ENCODE peak calls at places on chromosomes 5 and 9, in seven cellular contexts. One of them, this sample, is unnamed.

GRCh38 chr5:58974601-58975000 is 391.7 kb downstream of the RAB3C start:
- DNase-seq in kidney: no peak
- DNase-seq in fibroblast of lung: no peak
- DNase-seq in MM.1S: no peak
- DNase-seq in GM12878: no peak
- DNase-seq in PC-3: no peak
- DNase-seq in HCT116: no peak
- DNase-seq in this sample: no peak

GRCh38 chr5:177426566-177427210 is at the start of gene GRK6:
- DNase-seq in kidney: peak
- DNase-seq in fibroblast of lung: no peak
- DNase-seq in MM.1S: peak
- DNase-seq in GM12878: no peak
- DNase-seq in PC-3: peak
- DNase-seq in HCT116: no peak
- DNase-seq in this sample: peak

GRCh38 chr9:80867731-80868130 is 821.6 kb downstream of the TLE1 start:
- DNase-seq in kidney: no peak
- DNase-seq in fibroblast of lung: peak
- DNase-seq in MM.1S: no peak
- DNase-seq in GM12878: no peak
- DNase-seq in PC-3: peak
- DNase-seq in HCT116: no peak
- DNase-seq in this sample: no peak

GRCh38 chr9:69044226-69045219 is 9.0 kb downstream of the FXN start:
- DNase-seq in kidney: no peak
- DNase-seq in fibroblast of lung: peak
- DNase-seq in MM.1S: peak
- DNase-seq in GM12878: no peak
- DNase-seq in PC-3: peak
- DNase-seq in HCT116: no peak
- DNase-seq in this sample: peak

GRCh38 chr9:120919639-120920494 is 6.7 kb downstream of the TRAF1 start:
- DNase-seq in kidney: no peak
- DNase-seq in fibroblast of lung: no peak
- DNase-seq in MM.1S: no peak
- DNase-seq in GM12878: no peak
- DNase-seq in PC-3: no peak
- DNase-seq in HCT116: no peak
- DNase-seq in this sample: no peak

GRCh38 chr9:33430942-33431341 is 16.5 kb downstream of the AQP3 start:
- DNase-seq in kidney: no peak
- DNase-seq in fibroblast of lung: peak
- DNase-seq in MM.1S: no peak
- DNase-seq in GM12878: no peak
- DNase-seq in PC-3: no peak
- DNase-seq in HCT116: no peak
- DNase-seq in this sample: no peak

GRCh38 chr5:57937025-57937424 is 454.4 kb upstream of the ACTBL2 start:
- DNase-seq in kidney: no peak
- DNase-seq in fibroblast of lung: peak
- DNase-seq in MM.1S: no peak
- DNase-seq in GM12878: no peak
- DNase-seq in PC-3: no peak
- DNase-seq in HCT116: no peak
- DNase-seq in this sample: no peak

GRCh38 chr5:118933703-118934102 is 54.6 kb downstream of the DTWD2 start:
- DNase-seq in kidney: no peak
- DNase-seq in fibroblast of lung: no peak
- DNase-seq in MM.1S: no peak
- DNase-seq in GM12878: no peak
- DNase-seq in PC-3: no peak
- DNase-seq in HCT116: no peak
- DNase-seq in this sample: no peak

GRCh38 chr9:114224247-114224610 is 68.9 kb downstream of the COL27A1 start:
- DNase-seq in kidney: no peak
- DNase-seq in fibroblast of lung: peak
- DNase-seq in MM.1S: no peak
- DNase-seq in GM12878: no peak
- DNase-seq in PC-3: peak
- DNase-seq in HCT116: no peak
- DNase-seq in this sample: peak

GRCh38 chr5:40559306-40559705 is 120.4 kb upstream of the PTGER4 start:
- DNase-seq in kidney: no peak
- DNase-seq in fibroblast of lung: peak
- DNase-seq in MM.1S: no peak
- DNase-seq in GM12878: no peak
- DNase-seq in PC-3: no peak
- DNase-seq in HCT116: no peak
- DNase-seq in this sample: no peak

GRCh38 chr5:119187776-119188529 is 117.1 kb downstream of the DMXL1 start:
- DNase-seq in kidney: no peak
- DNase-seq in fibroblast of lung: no peak
- DNase-seq in MM.1S: peak
- DNase-seq in GM12878: no peak
- DNase-seq in PC-3: no peak
- DNase-seq in HCT116: no peak
- DNase-seq in this sample: no peak

GRCh38 chr5:66252849-66253248 is 108.7 kb downstream of the SREK1 start:
- DNase-seq in kidney: no peak
- DNase-seq in fibroblast of lung: no peak
- DNase-seq in MM.1S: no peak
- DNase-seq in GM12878: no peak
- DNase-seq in PC-3: no peak
- DNase-seq in HCT116: no peak
- DNase-seq in this sample: no peak

GRCh38 chr5:58787982-58788381 is 205.1 kb downstream of the RAB3C start:
- DNase-seq in kidney: no peak
- DNase-seq in fibroblast of lung: no peak
- DNase-seq in MM.1S: no peak
- DNase-seq in GM12878: no peak
- DNase-seq in PC-3: no peak
- DNase-seq in HCT116: no peak
- DNase-seq in this sample: no peak

GRCh38 chr5:160260881-160261815 is 31.8 kb downstream of the FABP6 start:
- DNase-seq in kidney: peak
- DNase-seq in fibroblast of lung: peak
- DNase-seq in MM.1S: no peak
- DNase-seq in GM12878: no peak
- DNase-seq in PC-3: peak
- DNase-seq in HCT116: no peak
- DNase-seq in this sample: peak

GRCh38 chr5:150665044-150665443 is 4.0 kb downstream of the MYOZ3 start:
- DNase-seq in kidney: no peak
- DNase-seq in fibroblast of lung: no peak
- DNase-seq in MM.1S: no peak
- DNase-seq in GM12878: no peak
- DNase-seq in PC-3: no peak
- DNase-seq in HCT116: no peak
- DNase-seq in this sample: no peak

GRCh38 chr5:143749581-143750204 is 62.3 kb upstream of the HMHB1 start:
- DNase-seq in kidney: no peak
- DNase-seq in fibroblast of lung: no peak
- DNase-seq in MM.1S: no peak
- DNase-seq in GM12878: no peak
- DNase-seq in PC-3: no peak
- DNase-seq in HCT116: no peak
- DNase-seq in this sample: no peak

GRCh38 chr5:135714126-135714894 is 120.2 kb upstream of the SLC25A48 start:
- DNase-seq in kidney: no peak
- DNase-seq in fibroblast of lung: peak
- DNase-seq in MM.1S: no peak
- DNase-seq in GM12878: no peak
- DNase-seq in PC-3: no peak
- DNase-seq in HCT116: no peak
- DNase-seq in this sample: no peak
- H3K9ac ChIP-seq in kidney: no peak
- H3K9ac ChIP-seq in fibroblast of lung: no peak
- H3K9ac ChIP-seq in MM.1S: no peak
- H3K9ac ChIP-seq in GM12878: no peak
- H3K9ac ChIP-seq in PC-3: no peak
- H3K9ac ChIP-seq in HCT116: no peak
- H3K9ac ChIP-seq in this sample: no peak

DNA sequence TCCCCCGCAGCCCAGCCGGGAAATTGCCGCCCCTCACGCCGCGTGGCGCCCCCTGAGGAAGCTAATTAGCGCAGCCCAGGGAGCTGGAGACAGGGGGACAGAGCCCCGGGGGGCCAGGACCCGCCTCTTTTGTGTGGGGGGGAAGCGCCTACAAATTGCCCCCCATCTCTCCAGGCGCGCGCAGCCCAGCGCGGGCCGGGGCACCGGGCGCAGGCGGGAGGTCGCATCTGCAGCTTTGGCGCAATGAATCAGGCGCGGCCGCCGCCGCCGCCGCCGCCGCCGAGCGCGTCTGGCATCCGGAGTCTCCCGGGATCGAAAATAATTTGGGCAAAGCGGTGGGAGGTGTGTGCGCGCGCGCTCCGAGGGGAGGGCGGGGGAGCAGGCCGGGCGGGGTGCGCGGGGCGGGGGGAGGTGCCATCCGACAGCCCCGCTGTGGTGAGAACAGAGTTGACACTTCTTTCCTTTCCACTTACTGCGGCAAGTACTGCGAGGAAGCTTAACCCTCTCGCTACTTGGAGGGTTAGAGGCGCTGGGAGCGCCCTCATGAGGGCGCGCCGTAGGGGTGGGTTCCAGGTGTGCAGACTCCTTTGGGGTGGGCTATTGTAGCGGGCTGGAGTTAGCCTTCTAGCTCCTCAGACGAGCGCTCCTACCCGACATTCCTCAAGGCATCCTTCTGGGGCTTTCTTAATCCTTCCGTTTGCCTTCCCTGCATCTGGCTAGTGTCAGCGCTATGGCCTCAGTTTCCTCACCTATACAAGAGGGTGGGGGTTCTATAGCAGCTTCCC is 63.1 kb downstream of the CXXC5 start:
- DNase-seq in kidney: no peak
- DNase-seq in fibroblast of lung: peak
- DNase-seq in MM.1S: peak
- DNase-seq in GM12878: no peak
- DNase-seq in PC-3: peak
- DNase-seq in HCT116: no peak
- DNase-seq in this sample: peak
- H3K9ac ChIP-seq in kidney: peak
- H3K9ac ChIP-seq in fibroblast of lung: peak
- H3K9ac ChIP-seq in MM.1S: peak
- H3K9ac ChIP-seq in GM12878: no peak
- H3K9ac ChIP-seq in PC-3: peak
- H3K9ac ChIP-seq in HCT116: peak
- H3K9ac ChIP-seq in this sample: peak

GRCh38 chr9:78031826-78032598 is 401 bp upstream of the GNAQ start:
- DNase-seq in kidney: peak
- DNase-seq in fibroblast of lung: peak
- DNase-seq in MM.1S: peak
- DNase-seq in GM12878: no peak
- DNase-seq in PC-3: peak
- DNase-seq in HCT116: peak
- DNase-seq in this sample: peak
- H3K9ac ChIP-seq in kidney: peak
- H3K9ac ChIP-seq in fibroblast of lung: peak
- H3K9ac ChIP-seq in MM.1S: peak
- H3K9ac ChIP-seq in GM12878: no peak
- H3K9ac ChIP-seq in PC-3: peak
- H3K9ac ChIP-seq in HCT116: peak
- H3K9ac ChIP-seq in this sample: peak

GRCh38 chr5:9015937-9016270 is 530.0 kb downstream of the SEMA5A start:
- DNase-seq in kidney: no peak
- DNase-seq in fibroblast of lung: no peak
- DNase-seq in MM.1S: no peak
- DNase-seq in GM12878: no peak
- DNase-seq in PC-3: no peak
- DNase-seq in HCT116: no peak
- DNase-seq in this sample: no peak
- H3K9ac ChIP-seq in kidney: no peak
- H3K9ac ChIP-seq in fibroblast of lung: no peak
- H3K9ac ChIP-seq in MM.1S: no peak
- H3K9ac ChIP-seq in GM12878: no peak
- H3K9ac ChIP-seq in PC-3: no peak
- H3K9ac ChIP-seq in HCT116: no peak
- H3K9ac ChIP-seq in this sample: no peak

GRCh38 chr9:131021785-131022184 is 12.8 kb downstream of the LAMC3 start:
- DNase-seq in kidney: no peak
- DNase-seq in fibroblast of lung: no peak
- DNase-seq in MM.1S: no peak
- DNase-seq in GM12878: no peak
- DNase-seq in PC-3: no peak
- DNase-seq in HCT116: no peak
- DNase-seq in this sample: peak

GRCh38 chr9:131020862-131021261 is 11.9 kb downstream of the LAMC3 start:
- DNase-seq in kidney: no peak
- DNase-seq in fibroblast of lung: no peak
- DNase-seq in MM.1S: no peak
- DNase-seq in GM12878: no peak
- DNase-seq in PC-3: no peak
- DNase-seq in HCT116: no peak
- DNase-seq in this sample: no peak

GRCh38 chr9:131018621-131019020 is 9.6 kb downstream of the LAMC3 start:
- DNase-seq in kidney: no peak
- DNase-seq in fibroblast of lung: no peak
- DNase-seq in MM.1S: no peak
- DNase-seq in GM12878: no peak
- DNase-seq in PC-3: peak
- DNase-seq in HCT116: no peak
- DNase-seq in this sample: peak

GRCh38 chr9:131019387-131020239 is 10.6 kb downstream of the LAMC3 start:
- DNase-seq in kidney: no peak
- DNase-seq in fibroblast of lung: no peak
- DNase-seq in MM.1S: no peak
- DNase-seq in GM12878: no peak
- DNase-seq in PC-3: no peak
- DNase-seq in HCT116: no peak
- DNase-seq in this sample: no peak

GRCh38 chr9:131020388-131020787 is 11.4 kb downstream of the LAMC3 start:
- DNase-seq in kidney: no peak
- DNase-seq in fibroblast of lung: peak
- DNase-seq in MM.1S: no peak
- DNase-seq in GM12878: no peak
- DNase-seq in PC-3: peak
- DNase-seq in HCT116: no peak
- DNase-seq in this sample: no peak
- H3K9ac ChIP-seq in kidney: no peak
- H3K9ac ChIP-seq in fibroblast of lung: no peak
- H3K9ac ChIP-seq in MM.1S: no peak
- H3K9ac ChIP-seq in GM12878: no peak
- H3K9ac ChIP-seq in PC-3: no peak
- H3K9ac ChIP-seq in HCT116: no peak
- H3K9ac ChIP-seq in this sample: no peak

This sample was measured in endodermal cell.